ENCODE peak calls at places on chromosomes 11 and 22, in ten cellular contexts. L, B, H, Y, F, M, I, R, P and Z are unnamed samples.

GRCh38 chr22:34102633-34103032 is 182.4 kb upstream of the LARGE1 start:
- DNase-seq in L (no peak), B (no peak), H (no peak), Y (no peak), F (no peak), M (no peak), I (no peak), R (no peak), P (no peak), Z (no peak)

GRCh38 chr11:116773203-116774112 is 671 bp upstream of the BUD13 start:
- DNase-seq in L (no peak), B (no peak), H (peak), Y (no peak), F (no peak), M (peak), I (no peak), R (no peak), P (no peak), Z (no peak)

GRCh38 chr11:129853508-129854228 is 38.0 kb downstream of the TMEM45B start:
- DNase-seq in L (no peak), B (peak), H (no peak), Y (peak), F (peak), M (peak), I (no peak), R (no peak), P (no peak), Z (no peak)

GRCh38 chr11:15818132-15818842 is 538.1 kb downstream of the SOX6 start:
- DNase-seq in L (no peak), B (no peak), H (no peak), Y (peak), F (no peak), M (no peak), I (no peak), R (no peak), P (no peak), Z (no peak)

GRCh38 chr11:10302744-10303557 is 1.9 kb upstream of the ADM start:
- DNase-seq in L (peak), B (peak), H (no peak), Y (peak), F (peak), M (peak), I (peak), R (peak), P (no peak), Z (peak)

GRCh38 chr11:69153661-69154060 is 2.1 kb upstream of the SMIM38 start:
- DNase-seq in L (no peak), B (no peak), H (no peak), Y (no peak), F (no peak), M (no peak), I (no peak), R (no peak), P (no peak), Z (peak)

GRCh38 chr22:43377486-43377995 is 34.3 kb upstream of the MPPED1 start:
- DNase-seq in L (no peak), B (no peak), H (no peak), Y (no peak), F (no peak), M (no peak), I (no peak), R (no peak), P (no peak), Z (no peak)

GRCh38 chr11:134517621-134518293 is 105.7 kb upstream of the B3GAT1 start:
- DNase-seq in L (peak), B (no peak), H (peak), Y (peak), F (no peak), M (no peak), I (peak), R (no peak), P (no peak), Z (no peak)

GRCh38 chr11:129996113-129996870 is 6.3 kb downstream of the PRDM10 start:
- DNase-seq in L (no peak), B (no peak), H (no peak), Y (no peak), F (no peak), M (no peak), I (no peak), R (no peak), P (no peak), Z (no peak)

GRCh38 chr22:33302049-33302545 is 243.9 kb upstream of the SYN3 start:
- DNase-seq in L (peak), B (peak), H (peak), Y (peak), F (peak), M (peak), I (peak), R (peak), P (peak), Z (peak)

GRCh38 chr11:2927851-2928604 is 1.2 kb downstream of the PHLDA2 start:
- DNase-seq in L (no peak), B (peak), H (no peak), Y (peak), F (no peak), M (peak), I (peak), R (no peak), P (no peak), Z (peak)

GRCh38 chr11:134978388-134979088 is 566.5 kb upstream of the B3GAT1 start:
- DNase-seq in L (peak), B (no peak), H (no peak), Y (no peak), F (no peak), M (peak), I (no peak), R (no peak), P (no peak), Z (no peak)

GRCh38 chr11:134119094-134119493 is 50.2 kb downstream of the JAM3 start:
- DNase-seq in L (no peak), B (no peak), H (no peak), Y (no peak), F (no peak), M (peak), I (no peak), R (no peak), P (no peak), Z (no peak)

GRCh38 chr11:67576742-67577475 is 6.7 kb upstream of the GSTP1 start:
- DNase-seq in L (no peak), B (no peak), H (no peak), Y (no peak), F (no peak), M (no peak), I (no peak), R (no peak), P (no peak), Z (no peak)

GRCh38 chr11:35964846-35965245 is 21.0 kb downstream of the LDLRAD3 start:
- DNase-seq in L (no peak), B (no peak), H (no peak), Y (no peak), F (no peak), M (no peak), I (no peak), R (no peak), P (no peak), Z (no peak)

GRCh38 chr11:130181295-130182272 is 22.0 kb downstream of the ST14 start:
- DNase-seq in L (no peak), B (no peak), H (no peak), Y (peak), F (no peak), M (peak), I (no peak), R (no peak), P (no peak), Z (peak)

GRCh38 chr11:22733849-22734248 is 67.4 kb downstream of the GAS2 start:
- DNase-seq in L (no peak), B (no peak), H (no peak), Y (no peak), F (no peak), M (no peak), I (no peak), R (no peak), P (no peak), Z (no peak)

GRCh38 chr11:5242933-5243844 is 6.5 kb downstream of the HBG1 start:
- DNase-seq in L (no peak), B (no peak), H (no peak), Y (no peak), F (no peak), M (peak), I (no peak), R (no peak), P (no peak), Z (no peak)

GRCh38 chr11:38005597-38005996 is 1407.6 kb upstream of the RAG2 start:
- DNase-seq in L (no peak), B (no peak), H (no peak), Y (no peak), F (no peak), M (peak), I (no peak), R (no peak), P (no peak), Z (no peak)

GRCh38 chr22:22692707-22693530 is 48.5 kb downstream of the GGTLC2 start:
- DNase-seq in L (no peak), B (no peak), H (no peak), Y (peak), F (peak), M (peak), I (no peak), R (peak), P (no peak), Z (no peak)

GRCh38 chr11:109785714-109786113 is 307.5 kb upstream of the ZC3H12C start:
- DNase-seq in L (no peak), B (no peak), H (no peak), Y (no peak), F (no peak), M (peak), I (no peak), R (no peak), P (no peak), Z (no peak)

GRCh38 chr11:10461276-10461790 is 6.3 kb downstream of the AMPD3 start:
- DNase-seq in L (no peak), B (no peak), H (no peak), Y (no peak), F (no peak), M (no peak), I (no peak), R (no peak), P (no peak), Z (no peak)

GRCh38 chr11:30984827-30985226 is 384.7 kb downstream of the DCDC1 start:
- DNase-seq in L (no peak), B (no peak), H (no peak), Y (no peak), F (no peak), M (peak), I (no peak), R (no peak), P (no peak), Z (no peak)

GRCh38 chr11:83051760-83052671 is 19.7 kb downstream of the RAB30 start:
- DNase-seq in L (no peak), B (peak), H (peak), Y (no peak), F (no peak), M (peak), I (peak), R (no peak), P (no peak), Z (peak)

GRCh38 chr22:37739611-37740049 is 42.8 kb downstream of the TRIOBP start:
- DNase-seq in L (no peak), B (peak), H (no peak), Y (no peak), F (no peak), M (no peak), I (peak), R (no peak), P (no peak), Z (no peak)

GRCh38 chr22:38267086-38267485 is 5.7 kb downstream of the TMEM184B start:
- DNase-seq in L (no peak), B (peak), H (no peak), Y (no peak), F (peak), M (peak), I (peak), R (no peak), P (no peak), Z (peak)

GRCh38 chr11:115222218-115222862 is 281.9 kb downstream of the CADM1 start:
- DNase-seq in L (no peak), B (no peak), H (no peak), Y (peak), F (no peak), M (peak), I (no peak), R (no peak), P (no peak), Z (no peak)

GRCh38 chr11:100876826-100877545 is 189.9 kb downstream of the ARHGAP42 start:
- DNase-seq in L (no peak), B (no peak), H (no peak), Y (no peak), F (no peak), M (peak), I (no peak), R (no peak), P (no peak), Z (no peak)

GRCh38 chr11:3367221-3367620 is 11.7 kb downstream of the ZNF195 start:
- DNase-seq in L (no peak), B (no peak), H (no peak), Y (no peak), F (no peak), M (no peak), I (no peak), R (no peak), P (no peak), Z (no peak)

GRCh38 chr22:37994982-37995381 is 10.6 kb upstream of the SOX10 start:
- DNase-seq in L (no peak), B (no peak), H (no peak), Y (no peak), F (no peak), M (no peak), I (no peak), R (no peak), P (no peak), Z (no peak)

GRCh38 chr11:121965330-121965729 is 150.7 kb downstream of the BLID start:
- DNase-seq in L (no peak), B (no peak), H (no peak), Y (no peak), F (no peak), M (peak), I (peak), R (no peak), P (no peak), Z (no peak)

GRCh38 chr11:11155962-11156815 is 196.9 kb downstream of the CSNK2A3 start:
- DNase-seq in L (no peak), B (no peak), H (no peak), Y (no peak), F (peak), M (no peak), I (no peak), R (peak), P (peak), Z (no peak)

GRCh38 chr22:50009765-50010675 is 2.5 kb downstream of the IL17REL start:
- DNase-seq in L (peak), B (no peak), H (peak), Y (peak), F (no peak), M (no peak), I (peak), R (no peak), P (no peak), Z (no peak)

GRCh38 chr11:94665116-94665659 is 98.0 kb downstream of the PIWIL4 start:
- DNase-seq in L (no peak), B (no peak), H (no peak), Y (no peak), F (no peak), M (no peak), I (no peak), R (no peak), P (no peak), Z (no peak)

GRCh38 chr11:75387742-75388294 is 11.5 kb upstream of the RPS3 start:
- DNase-seq in L (no peak), B (no peak), H (no peak), Y (no peak), F (no peak), M (no peak), I (no peak), R (no peak), P (no peak), Z (no peak)

GRCh38 chr11:35617316-35617686 is 959 bp upstream of the FJX1 start:
- DNase-seq in L (no peak), B (no peak), H (no peak), Y (no peak), F (no peak), M (no peak), I (no peak), R (no peak), P (no peak), Z (no peak)

GRCh38 chr11:121119444-121119843 is 18.4 kb downstream of the TECTA start:
- DNase-seq in L (no peak), B (no peak), H (no peak), Y (no peak), F (no peak), M (peak), I (no peak), R (no peak), P (no peak), Z (no peak)

GRCh38 chr22:25800766-25801165 is 58.8 kb downstream of the MYO18B start:
- DNase-seq in L (no peak), B (no peak), H (no peak), Y (no peak), F (no peak), M (no peak), I (no peak), R (no peak), P (no peak), Z (no peak)

GRCh38 chr11:105942951-105943350 is 79.1 kb downstream of the MSANTD4 start:
- DNase-seq in L (no peak), B (no peak), H (no peak), Y (no peak), F (no peak), M (peak), I (no peak), R (no peak), P (no peak), Z (no peak)

GRCh38 chr11:14645247-14645912 is 1.8 kb downstream of the PDE3B start:
- DNase-seq in L (no peak), B (no peak), H (no peak), Y (no peak), F (no peak), M (peak), I (no peak), R (no peak), P (no peak), Z (no peak)
- H3K4me3 ChIP-seq in L (peak), B (peak), H (peak), Y (peak), F (peak), M (peak), I (peak), R (peak), P (peak), Z (peak)

GRCh38 chr11:131546218-131546895 is 175.9 kb downstream of the NTM start:
- DNase-seq in L (no peak), B (no peak), H (no peak), Y (no peak), F (no peak), M (no peak), I (no peak), R (no peak), P (no peak), Z (no peak)
- H3K4me3 ChIP-seq in L (no peak), B (peak), H (peak), Y (no peak), F (no peak), M (no peak), I (no peak), R (no peak), P (no peak), Z (no peak)

GRCh38 chr11:128527046-128527445 is 60.3 kb downstream of the ETS1 start:
- DNase-seq in L (no peak), B (no peak), H (no peak), Y (no peak), F (no peak), M (no peak), I (no peak), R (no peak), P (no peak), Z (no peak)
- H3K4me3 ChIP-seq in L (no peak), B (no peak), H (no peak), Y (no peak), F (no peak), M (no peak), I (no peak), R (no peak), P (no peak), Z (no peak)

GRCh38 chr11:9230291-9230690 is 34.9 kb downstream of the DENND5A start:
- DNase-seq in L (no peak), B (no peak), H (no peak), Y (no peak), F (no peak), M (no peak), I (no peak), R (no peak), P (no peak), Z (no peak)

GRCh38 chr11:9231848-9232177 is 33.3 kb downstream of the DENND5A start:
- DNase-seq in L (no peak), B (no peak), H (no peak), Y (no peak), F (no peak), M (peak), I (no peak), R (no peak), P (no peak), Z (no peak)

GRCh38 chr11:9226514-9226913 is 38.6 kb downstream of the DENND5A start:
- DNase-seq in L (no peak), B (no peak), H (no peak), Y (no peak), F (no peak), M (no peak), I (no peak), R (no peak), P (no peak), Z (no peak)

GRCh38 chr11:9228086-9228485 is 37.1 kb downstream of the DENND5A start:
- DNase-seq in L (no peak), B (no peak), H (no peak), Y (no peak), F (no peak), M (no peak), I (no peak), R (no peak), P (no peak), Z (no peak)

DNA sequence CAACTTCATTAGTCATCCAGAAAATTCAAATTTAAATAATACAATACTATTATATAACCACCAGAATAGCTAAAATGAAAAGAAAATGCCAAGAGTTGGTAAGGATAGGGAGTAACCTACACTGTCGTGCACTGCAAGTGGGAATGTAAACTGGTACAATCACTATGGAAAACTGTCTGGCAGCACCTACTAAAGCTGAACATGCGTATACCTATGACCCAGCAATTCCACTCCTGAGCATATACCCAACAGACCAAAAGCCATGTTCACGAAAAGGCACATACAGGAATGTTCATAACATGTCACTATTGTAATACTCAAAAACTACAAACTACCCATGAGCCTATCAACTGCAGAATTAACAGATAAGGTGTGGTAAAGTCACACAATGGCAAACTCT is 32.7 kb downstream of the DENND5A start:
- DNase-seq in L (no peak), B (no peak), H (no peak), Y (no peak), F (no peak), M (no peak), I (no peak), R (no peak), P (no peak), Z (no peak)
- H3K4me3 ChIP-seq in L (no peak), B (no peak), H (peak), Y (no peak), F (no peak), M (no peak), I (no peak), R (no peak), P (no peak), Z (no peak)

GRCh38 chr11:126491092-126491491 is 135.6 kb downstream of the ST3GAL4 start:
- DNase-seq in L (no peak), B (no peak), H (no peak), Y (no peak), F (no peak), M (no peak), I (no peak), R (no peak), P (no peak), Z (no peak)

GRCh38 chr11:126489791-126490190 is 134.3 kb downstream of the ST3GAL4 start:
- DNase-seq in L (no peak), B (no peak), H (no peak), Y (no peak), F (no peak), M (no peak), I (no peak), R (no peak), P (no peak), Z (no peak)

GRCh38 chr11:126492331-126492730 is 136.8 kb downstream of the ST3GAL4 start:
- DNase-seq in L (no peak), B (no peak), H (no peak), Y (no peak), F (no peak), M (no peak), I (no peak), R (no peak), P (no peak), Z (no peak)

GRCh38 chr11:126488591-126489370 is 133.3 kb downstream of the ST3GAL4 start:
- DNase-seq in L (no peak), B (no peak), H (no peak), Y (no peak), F (no peak), M (no peak), I (no peak), R (no peak), P (no peak), Z (no peak)

GRCh38 chr11:126490261-126490660 is 134.8 kb downstream of the ST3GAL4 start:
- DNase-seq in L (no peak), B (no peak), H (no peak), Y (no peak), F (no peak), M (no peak), I (no peak), R (no peak), P (no peak), Z (no peak)
- H3K4me3 ChIP-seq in L (no peak), B (no peak), H (no peak), Y (no peak), F (no peak), M (no peak), I (no peak), R (no peak), P (no peak), Z (no peak)

GRCh38 chr11:45339754-45340519 is 53.8 kb upstream of the SYT13 start:
- DNase-seq in L (peak), B (peak), H (peak), Y (peak), F (peak), M (peak), I (peak), R (peak), P (peak), Z (peak)
- H3K4me3 ChIP-seq in L (peak), B (no peak), H (peak), Y (no peak), F (peak), M (no peak), I (peak), R (no peak), P (peak), Z (peak)